ENCODE peak calls at places on chromosomes 5 and 9, in seven cellular contexts. R, Y, O, Q, L, S and I are unnamed samples.

GRCh38 chr9:93099551-93100264 is 3.7 kb downstream of the CARD19 start:
- DNase-seq in R (no peak), Y (peak), O (no peak), Q (no peak), L (no peak), S (no peak), I (no peak)

GRCh38 chr5:25646421-25647341 is 1001.9 kb upstream of the CDH10 start:
- DNase-seq in R (no peak), Y (no peak), O (no peak), Q (no peak), L (no peak), S (no peak), I (no peak)

GRCh38 chr5:1827410-1828397 is 26.5 kb downstream of the NDUFS6 start:
- DNase-seq in R (no peak), Y (no peak), O (no peak), Q (no peak), L (peak), S (peak), I (no peak)

GRCh38 chr9:96494215-96494800 is 44.3 kb downstream of the HABP4 start:
- DNase-seq in R (no peak), Y (no peak), O (peak), Q (no peak), L (no peak), S (no peak), I (no peak)

GRCh38 chr9:13351768-13352386 is 72.4 kb upstream of the MPDZ start:
- DNase-seq in R (no peak), Y (no peak), O (peak), Q (peak), L (no peak), S (no peak), I (no peak)

GRCh38 chr5:104298518-104298917 is 735.9 kb upstream of the NUDT12 start:
- DNase-seq in R (no peak), Y (no peak), O (no peak), Q (no peak), L (no peak), S (no peak), I (no peak)

GRCh38 chr5:177132504-177133118 is 962 bp upstream of the NSD1 start:
- DNase-seq in R (no peak), Y (no peak), O (no peak), Q (no peak), L (no peak), S (peak), I (peak)

GRCh38 chr5:86974910-86975309 is 292.8 kb upstream of the RASA1 start:
- DNase-seq in R (no peak), Y (no peak), O (peak), Q (peak), L (no peak), S (no peak), I (no peak)

GRCh38 chr5:164206196-164206595 is 700.8 kb downstream of the MAT2B start:
- DNase-seq in R (no peak), Y (no peak), O (no peak), Q (no peak), L (no peak), S (no peak), I (no peak)

GRCh38 chr5:163917741-163918140 is 412.3 kb downstream of the MAT2B start:
- DNase-seq in R (no peak), Y (no peak), O (no peak), Q (no peak), L (no peak), S (no peak), I (no peak)

GRCh38 chr5:765948-766631 is 18.4 kb downstream of the ZDHHC11B start:
- DNase-seq in R (peak), Y (no peak), O (no peak), Q (no peak), L (no peak), S (no peak), I (no peak)

GRCh38 chr5:168296687-168297086 is 5.2 kb downstream of the WWC1 start:
- DNase-seq in R (no peak), Y (no peak), O (no peak), Q (no peak), L (no peak), S (no peak), I (no peak)

GRCh38 chr5:149439899-149440655 is 61.0 kb upstream of the IL17B start:
- DNase-seq in R (no peak), Y (no peak), O (no peak), Q (peak), L (no peak), S (no peak), I (no peak)

GRCh38 chr5:26009742-26010141 is 1028.6 kb downstream of the CDH9 start:
- DNase-seq in R (no peak), Y (no peak), O (no peak), Q (no peak), L (no peak), S (no peak), I (no peak)

GRCh38 chr5:64784451-64785025 is 15.8 kb downstream of the CWC27 start:
- DNase-seq in R (peak), Y (peak), O (peak), Q (peak), L (peak), S (peak), I (peak)

GRCh38 chr5:172102913-172103629 is 85.0 kb downstream of the STK10 start:
- DNase-seq in R (no peak), Y (no peak), O (peak), Q (peak), L (no peak), S (no peak), I (no peak)

GRCh38 chr9:134850611-134851010 is 30.0 kb upstream of the FCN2 start:
- DNase-seq in R (no peak), Y (no peak), O (no peak), Q (no peak), L (no peak), S (no peak), I (no peak)

GRCh38 chr9:32839486-32839885 is 56.1 kb downstream of the TMEM215 start:
- DNase-seq in R (no peak), Y (no peak), O (peak), Q (peak), L (no peak), S (no peak), I (no peak)